ENCODE peak calls at places on chromosomes 3 and 15, in four cellular contexts. J is K562, A is HepG2, E is GM12878. D is an unnamed sample.

GRCh38 chr15:92117301-92117731 is 263.8 kb downstream of the SLCO3A1 start:
- DNase-seq in J (no peak), A (no peak), E (no peak), D (no peak)

GRCh38 chr3:62363275-62363674 is 10.1 kb downstream of the FEZF2 start:
- DNase-seq in J (no peak), A (no peak), E (no peak), D (no peak)

GRCh38 chr15:66751579-66751978 is 49.5 kb downstream of the SMAD6 start:
- DNase-seq in J (no peak), A (peak), E (no peak), D (no peak)

GRCh38 chr3:180085122-180085710 is 48.5 kb upstream of the PEX5L start:
- DNase-seq in J (no peak), A (no peak), E (no peak), D (no peak)

GRCh38 chr3:134328147-134328591 is 46.1 kb downstream of the AMOTL2 start:
- DNase-seq in J (no peak), A (no peak), E (no peak), D (peak)

GRCh38 chr3:127857270-127857801 is 35.0 kb upstream of the MGLL start:
- DNase-seq in J (no peak), A (no peak), E (no peak), D (no peak)

GRCh38 chr3:117219296-117219695 is 509.7 kb downstream of the TUSC7 start:
- DNase-seq in J (no peak), A (no peak), E (no peak), D (no peak)

GRCh38 chr3:63914312-63914711 is 2.1 kb upstream of the SCAANT1 start:
- DNase-seq in J (no peak), A (no peak), E (no peak), D (no peak)

GRCh38 chr3:149977391-149977790 is 6.7 kb upstream of the PFN2 start:
- DNase-seq in J (no peak), A (no peak), E (no peak), D (no peak)

GRCh38 chr3:131704084-131704483 is 201.3 kb upstream of the MRPL3 start:
- DNase-seq in J (no peak), A (no peak), E (no peak), D (peak)

DNA sequence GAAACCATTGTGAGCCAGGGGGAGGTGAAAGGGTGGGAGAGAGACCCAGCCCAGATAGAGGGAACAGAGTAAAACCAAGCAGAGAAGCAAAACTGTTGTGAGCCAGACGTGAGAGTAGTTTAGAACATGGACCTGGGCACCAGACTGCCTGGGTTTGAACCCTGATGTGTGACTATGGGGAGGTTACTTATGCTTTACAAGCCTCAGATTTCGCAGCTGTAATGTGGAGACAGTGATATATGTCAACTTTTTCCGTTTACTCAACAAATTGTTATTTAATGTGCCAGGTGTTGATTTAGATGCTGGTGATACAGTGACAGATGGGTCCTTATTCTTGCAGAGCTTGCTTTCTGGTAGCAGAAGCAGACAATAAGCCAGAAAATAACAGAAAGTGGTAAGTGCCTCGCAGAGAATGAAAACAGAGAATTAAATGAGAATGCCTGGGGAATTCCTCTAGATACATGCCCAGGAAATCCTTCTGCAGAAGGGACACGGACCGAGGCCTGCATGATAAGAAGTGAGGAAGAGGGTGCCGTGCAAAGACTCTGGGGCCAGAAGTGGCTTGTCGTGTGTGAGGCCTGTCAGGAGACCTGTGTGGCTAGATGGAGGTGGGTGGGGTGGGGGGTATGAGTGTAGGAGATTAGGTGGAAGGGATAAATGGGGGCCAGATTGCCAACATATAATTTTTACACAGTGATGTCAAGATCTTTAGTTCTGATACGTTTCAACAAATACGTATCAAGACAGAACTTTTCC is 15.0 kb downstream of the KAT2B start:
- DNase-seq in J (no peak), A (no peak), E (no peak), D (no peak)
- H3K4me3 ChIP-seq in J (no peak), A (no peak), E (no peak), D (no peak)

DNA sequence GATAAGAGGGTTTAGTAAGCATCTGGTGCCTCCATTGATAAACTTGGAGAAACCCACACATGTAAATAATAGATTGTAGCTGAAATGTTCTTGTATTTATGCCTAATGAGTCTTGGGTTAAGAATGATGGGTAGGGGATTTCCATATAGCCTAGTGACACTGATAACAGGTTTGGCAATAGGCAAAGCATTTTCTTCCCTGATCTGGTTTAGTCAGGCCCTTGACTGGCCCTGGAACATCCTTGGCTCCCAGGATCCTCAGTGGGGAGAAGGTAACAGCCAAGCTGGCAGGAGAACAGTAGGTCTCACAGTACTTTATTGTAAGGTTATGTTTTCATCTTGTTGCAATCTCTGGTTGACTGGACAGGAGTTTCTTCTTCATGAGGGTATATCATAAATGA is 228.4 kb downstream of the DIPK2A start:
- DNase-seq in J (no peak), A (no peak), E (no peak), D (no peak)
- TF ChIP-seq ESRRA in J (no peak), A (no peak), E (no peak), D (no peak)

DNA sequence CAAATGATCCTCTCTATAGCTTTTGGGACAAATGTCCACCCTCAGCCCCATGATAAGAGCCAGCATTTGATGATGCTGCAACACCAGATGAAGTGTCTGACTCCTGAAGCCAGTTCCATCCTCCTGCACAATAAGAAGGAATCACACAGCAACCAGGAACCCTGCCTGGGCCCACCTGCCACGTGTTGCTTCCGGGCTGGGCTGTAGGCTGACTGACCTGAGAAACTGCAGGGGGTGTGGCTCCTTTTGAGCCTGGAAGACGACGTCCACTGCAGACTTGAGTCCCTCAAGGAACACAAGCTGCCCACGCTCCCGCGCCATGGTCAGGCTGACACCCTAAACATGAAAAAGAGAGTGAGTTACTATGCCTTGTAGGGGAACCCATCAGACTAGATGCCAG is 9.4 kb downstream of the ELP6 start:
- DNase-seq in J (peak), A (no peak), E (no peak), D (no peak)
- TF ChIP-seq POLR2AphosphoS2 in J (no peak), A (no peak), E (no peak), D (no peak)

GRCh38 chr3:125212096-125212508 is 446 bp downstream of the SLC12A8 start:
- DNase-seq in J (no peak), A (no peak), E (no peak), D (no peak)

GRCh38 chr3:125213946-125214542 is 1.5 kb upstream of the SLC12A8 start:
- DNase-seq in J (no peak), A (no peak), E (no peak), D (no peak)

GRCh38 chr3:125212509-125213372 is at the start of gene SLC12A8:
- DNase-seq in J (no peak), A (no peak), E (no peak), D (no peak)

GRCh38 chr3:125214738-125215137 is 2.2 kb upstream of the SLC12A8 start:
- DNase-seq in J (no peak), A (no peak), E (no peak), D (no peak)

GRCh38 chr3:125211523-125212095 is 939 bp downstream of the SLC12A8 start:
- DNase-seq in J (no peak), A (no peak), E (no peak), D (no peak)
- H3K4me3 ChIP-seq in J (no peak), A (no peak), E (peak), D (no peak)

GRCh38 chr3:138440596-138440995 is 6.2 kb downstream of the ESYT3 start:
- DNase-seq in J (no peak), A (no peak), E (no peak), D (no peak)

GRCh38 chr3:138440137-138440536 is 5.7 kb downstream of the ESYT3 start:
- DNase-seq in J (no peak), A (no peak), E (no peak), D (no peak)

GRCh38 chr3:138439646-138440045 is 5.2 kb downstream of the ESYT3 start:
- DNase-seq in J (no peak), A (no peak), E (no peak), D (no peak)

GRCh38 chr3:138437281-138437680 is 2.9 kb downstream of the ESYT3 start:
- DNase-seq in J (no peak), A (no peak), E (no peak), D (no peak)

GRCh38 chr3:138438896-138439295 is 4.5 kb downstream of the ESYT3 start:
- DNase-seq in J (no peak), A (no peak), E (no peak), D (no peak)
- TF ChIP-seq ESRRA in J (no peak), A (no peak), E (no peak), D (no peak)

GRCh38 chr3:41317298-41317697 is 118.0 kb downstream of the CTNNB1 start:
- DNase-seq in J (no peak), A (no peak), E (no peak), D (no peak)

GRCh38 chr3:41320953-41321641 is 121.8 kb downstream of the CTNNB1 start:
- DNase-seq in J (no peak), A (no peak), E (no peak), D (no peak)

GRCh38 chr3:41321642-41321980 is 122.3 kb downstream of the CTNNB1 start:
- DNase-seq in J (no peak), A (no peak), E (no peak), D (no peak)

GRCh38 chr3:41318520-41318919 is 119.2 kb downstream of the CTNNB1 start:
- DNase-seq in J (no peak), A (peak), E (no peak), D (no peak)

GRCh38 chr3:41317718-41318117 is 118.4 kb downstream of the CTNNB1 start:
- DNase-seq in J (no peak), A (peak), E (no peak), D (peak)
- TF ChIP-seq POLR2AphosphoS2 in J (no peak), A (no peak), E (no peak), D (no peak)

D was measured in A549.